ENCODE peak calls at places on chromosomes 3 and 15, in seven cellular contexts. One of them, this sample, is unnamed.
A peak's percentile ranks its signal among the peaks of the same experiment; 100 is the strongest.

GRCh38 chr3:9600597-9600996 is 47.0 kb upstream of the LHFPL4 start:
- DNase-seq in GM23338: peak; percentile 87
- DNase-seq in breast epithelium: no peak
- DNase-seq in GM12892: no peak
- DNase-seq in HCT116: no peak
- DNase-seq in endothelial cell of umbilical vein: no peak
- DNase-seq in transverse colon: peak; percentile 67
- DNase-seq in this sample: no peak

GRCh38 chr3:8540456-8540855 is 38.8 kb downstream of the LMCD1 start:
- DNase-seq in breast epithelium: no peak
- DNase-seq in HCT116: no peak
- DNase-seq in GM23338: no peak
- DNase-seq in GM12892: no peak
- DNase-seq in endothelial cell of umbilical vein: peak; percentile 64
- DNase-seq in transverse colon: no peak
- DNase-seq in this sample: no peak

GRCh38 chr3:196284396-196284795 is 3.1 kb downstream of the PCYT1A start:
- DNase-seq in GM23338: no peak
- DNase-seq in endothelial cell of umbilical vein: no peak
- DNase-seq in transverse colon: no peak
- DNase-seq in GM12892: no peak
- DNase-seq in HCT116: no peak
- DNase-seq in breast epithelium: no peak
- DNase-seq in this sample: no peak

GRCh38 chr3:66047321-66048050 is 8.8 kb upstream of the MAGI1 start:
- DNase-seq in transverse colon: no peak
- DNase-seq in GM12892: no peak
- DNase-seq in endothelial cell of umbilical vein: peak; percentile 49
- DNase-seq in breast epithelium: no peak
- DNase-seq in HCT116: no peak
- DNase-seq in GM23338: no peak
- DNase-seq in this sample: no peak

GRCh38 chr15:82907350-82907749 is 45.2 kb downstream of the HOMER2 start:
- DNase-seq in transverse colon: no peak
- DNase-seq in HCT116: no peak
- DNase-seq in GM12892: no peak
- DNase-seq in endothelial cell of umbilical vein: no peak
- DNase-seq in breast epithelium: no peak
- DNase-seq in GM23338: no peak
- DNase-seq in this sample: no peak

GRCh38 chr3:107235923-107236315 is 141.3 kb upstream of the CCDC54 start:
- DNase-seq in GM12892: peak; percentile 18
- DNase-seq in transverse colon: peak; percentile 20
- DNase-seq in breast epithelium: no peak
- DNase-seq in endothelial cell of umbilical vein: peak; percentile 88
- DNase-seq in GM23338: peak; percentile 82
- DNase-seq in HCT116: peak; percentile 68
- DNase-seq in this sample: no peak

GRCh38 chr3:150913174-150913922 is 8.1 kb upstream of the MINDY4B start:
- DNase-seq in endothelial cell of umbilical vein: no peak
- DNase-seq in GM23338: no peak
- DNase-seq in transverse colon: no peak
- DNase-seq in breast epithelium: no peak
- DNase-seq in HCT116: no peak
- DNase-seq in GM12892: no peak
- DNase-seq in this sample: no peak

GRCh38 chr15:81216411-81216810 is 19.7 kb downstream of the IL16 start:
- DNase-seq in breast epithelium: no peak
- DNase-seq in HCT116: no peak
- DNase-seq in GM12892: no peak
- DNase-seq in GM23338: peak; percentile 60
- DNase-seq in transverse colon: no peak
- DNase-seq in endothelial cell of umbilical vein: no peak
- DNase-seq in this sample: no peak

GRCh38 chr3:154969366-154969765 is 110.8 kb upstream of the MME start:
- DNase-seq in GM12892: no peak
- DNase-seq in transverse colon: no peak
- DNase-seq in HCT116: no peak
- DNase-seq in endothelial cell of umbilical vein: no peak
- DNase-seq in GM23338: no peak
- DNase-seq in breast epithelium: no peak
- DNase-seq in this sample: no peak

GRCh38 chr15:81304226-81304625 is 19.7 kb downstream of the STARD5 start:
- DNase-seq in GM23338: no peak
- DNase-seq in HCT116: no peak
- DNase-seq in endothelial cell of umbilical vein: no peak
- DNase-seq in GM12892: no peak
- DNase-seq in transverse colon: no peak
- DNase-seq in breast epithelium: no peak
- DNase-seq in this sample: no peak

GRCh38 chr3:18351069-18351628 is 74.0 kb downstream of the SATB1 start:
- DNase-seq in breast epithelium: no peak
- DNase-seq in GM12892: no peak
- DNase-seq in HCT116: no peak
- DNase-seq in endothelial cell of umbilical vein: no peak
- DNase-seq in transverse colon: no peak
- DNase-seq in GM23338: peak; percentile 30
- DNase-seq in this sample: no peak

GRCh38 chr15:36948982-36949381 is 151.4 kb downstream of the MEIS2 start:
- DNase-seq in breast epithelium: no peak
- DNase-seq in endothelial cell of umbilical vein: no peak
- DNase-seq in GM12892: no peak
- DNase-seq in GM23338: no peak
- DNase-seq in HCT116: no peak
- DNase-seq in transverse colon: no peak
- DNase-seq in this sample: no peak

GRCh38 chr3:127762077-127762786 is 60.1 kb downstream of the MGLL start:
- DNase-seq in GM23338: no peak
- DNase-seq in GM12892: no peak
- DNase-seq in breast epithelium: no peak
- DNase-seq in HCT116: no peak
- DNase-seq in transverse colon: peak; percentile 51
- DNase-seq in endothelial cell of umbilical vein: peak; percentile 33
- DNase-seq in this sample: no peak

GRCh38 chr15:85312486-85312885 is 67.9 kb upstream of the AKAP13 start:
- DNase-seq in breast epithelium: no peak
- DNase-seq in endothelial cell of umbilical vein: no peak
- DNase-seq in GM23338: peak; percentile 14
- DNase-seq in HCT116: no peak
- DNase-seq in transverse colon: no peak
- DNase-seq in GM12892: no peak
- DNase-seq in this sample: no peak

GRCh38 chr3:40845447-40845846 is 320.7 kb downstream of the ZNF621 start:
- DNase-seq in GM12892: no peak
- DNase-seq in HCT116: no peak
- DNase-seq in transverse colon: no peak
- DNase-seq in GM23338: no peak
- DNase-seq in breast epithelium: no peak
- DNase-seq in endothelial cell of umbilical vein: no peak
- DNase-seq in this sample: peak; percentile 45

GRCh38 chr3:14802332-14802731 is 16.4 kb upstream of the FGD5 start:
- DNase-seq in HCT116: no peak
- DNase-seq in GM12892: no peak
- DNase-seq in breast epithelium: no peak
- DNase-seq in GM23338: no peak
- DNase-seq in endothelial cell of umbilical vein: no peak
- DNase-seq in transverse colon: no peak
- DNase-seq in this sample: no peak

GRCh38 chr15:80456517-80457497 is 52.6 kb downstream of the ARNT2 start:
- DNase-seq in HCT116: no peak
- DNase-seq in transverse colon: no peak
- DNase-seq in GM23338: no peak
- DNase-seq in GM12892: no peak
- DNase-seq in endothelial cell of umbilical vein: no peak
- DNase-seq in breast epithelium: no peak
- DNase-seq in this sample: no peak

DNA sequence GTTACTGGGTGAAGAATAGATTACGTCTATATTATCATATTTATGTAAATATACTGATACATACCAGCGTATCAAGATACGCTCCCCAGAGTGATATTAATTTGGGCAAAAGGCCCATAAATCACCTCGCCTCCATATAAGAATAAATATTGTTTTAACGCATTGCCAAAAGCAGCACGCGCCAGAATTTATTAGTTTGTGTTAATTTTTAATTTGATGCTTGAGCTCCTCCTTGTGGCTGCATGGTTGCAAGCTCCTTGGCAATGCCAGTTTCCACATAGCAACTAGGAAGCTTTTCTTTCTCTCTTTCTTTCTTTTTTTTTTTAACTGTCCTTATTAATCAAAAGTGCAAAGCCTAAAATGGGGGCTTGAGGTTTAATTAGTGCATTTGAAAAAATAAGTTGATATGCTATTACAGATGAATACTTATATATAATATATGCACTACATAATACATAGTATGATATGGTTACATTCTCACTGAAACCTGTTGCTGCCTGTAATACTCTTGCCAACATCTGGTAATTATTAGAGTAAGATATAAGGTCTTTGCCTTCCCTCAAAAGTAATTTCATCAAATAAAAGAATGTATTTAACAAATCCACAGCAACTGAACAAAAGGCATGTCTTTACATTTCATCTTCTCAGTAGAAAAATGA is 242.7 kb upstream of the UBE2E2 start:
- DNase-seq in GM23338: peak; percentile 68
- DNase-seq in endothelial cell of umbilical vein: peak; percentile 47
- DNase-seq in transverse colon: peak; percentile 32
- DNase-seq in GM12892: no peak
- DNase-seq in breast epithelium: no peak
- DNase-seq in HCT116: peak; percentile 16
- DNase-seq in this sample: no peak
- TF ChIP-seq POLR2AphosphoS5 in GM23338: no peak
- TF ChIP-seq POLR2AphosphoS5 in endothelial cell of umbilical vein: no peak
- TF ChIP-seq POLR2AphosphoS5 in transverse colon: no peak
- TF ChIP-seq POLR2AphosphoS5 in GM12892: no peak
- TF ChIP-seq POLR2AphosphoS5 in breast epithelium: no peak
- TF ChIP-seq POLR2AphosphoS5 in HCT116: no peak
- TF ChIP-seq POLR2AphosphoS5 in this sample: no peak

GRCh38 chr15:33218071-33218491 is 23.6 kb upstream of the FMN1 start:
- DNase-seq in GM23338: no peak
- DNase-seq in breast epithelium: no peak
- DNase-seq in transverse colon: no peak
- DNase-seq in endothelial cell of umbilical vein: no peak
- DNase-seq in GM12892: no peak
- DNase-seq in HCT116: no peak
- DNase-seq in this sample: no peak
- TF ChIP-seq POLR2AphosphoS5 in GM23338: no peak
- TF ChIP-seq POLR2AphosphoS5 in breast epithelium: no peak
- TF ChIP-seq POLR2AphosphoS5 in transverse colon: no peak
- TF ChIP-seq POLR2AphosphoS5 in endothelial cell of umbilical vein: no peak
- TF ChIP-seq POLR2AphosphoS5 in GM12892: no peak
- TF ChIP-seq POLR2AphosphoS5 in HCT116: no peak
- TF ChIP-seq POLR2AphosphoS5 in this sample: no peak

GRCh38 chr15:70100495-70101331 is 3.0 kb upstream of the TLE3 start:
- DNase-seq in GM23338: peak; percentile 53
- DNase-seq in HCT116: peak; percentile 27
- DNase-seq in endothelial cell of umbilical vein: peak; percentile 53
- DNase-seq in transverse colon: peak; percentile 71
- DNase-seq in breast epithelium: peak; percentile 56
- DNase-seq in GM12892: no peak
- DNase-seq in this sample: no peak
- TF ChIP-seq POLR2AphosphoS5 in GM23338: no peak
- TF ChIP-seq POLR2AphosphoS5 in HCT116: no peak
- TF ChIP-seq POLR2AphosphoS5 in endothelial cell of umbilical vein: no peak
- TF ChIP-seq POLR2AphosphoS5 in transverse colon: peak; percentile 46
- TF ChIP-seq POLR2AphosphoS5 in breast epithelium: no peak
- TF ChIP-seq POLR2AphosphoS5 in GM12892: no peak
- TF ChIP-seq POLR2AphosphoS5 in this sample: peak; percentile 36

DNA sequence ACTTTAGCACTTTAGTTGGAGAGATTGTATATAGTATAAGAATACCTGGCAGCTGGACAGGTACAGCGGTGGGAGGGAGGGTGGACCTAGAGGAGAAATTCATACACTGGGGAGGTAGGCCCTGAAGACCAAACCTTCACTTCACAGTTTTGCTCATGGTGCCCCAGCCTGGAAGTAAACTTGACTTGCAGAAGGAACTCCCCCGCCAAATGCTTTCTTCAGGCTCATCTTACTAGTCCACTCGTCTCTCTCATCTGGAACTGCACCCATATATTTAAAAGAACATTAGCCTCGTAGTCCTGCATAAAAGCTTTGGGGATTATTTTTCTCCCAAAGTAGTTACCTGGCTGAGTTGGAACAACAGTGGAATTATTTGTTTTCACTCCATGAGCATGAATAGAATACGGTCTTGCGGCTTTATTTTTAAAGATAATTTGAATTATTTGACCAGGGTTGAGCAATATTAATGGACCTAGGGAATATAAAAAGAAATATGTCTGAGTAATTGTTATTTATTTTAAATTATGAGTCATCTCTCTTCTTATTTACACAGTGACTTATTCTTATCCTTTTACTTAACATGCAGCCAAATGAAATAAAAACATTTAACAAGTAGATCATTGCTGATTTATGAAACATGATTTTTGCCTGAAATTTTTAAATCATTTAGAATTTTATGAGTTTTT is 25.5 kb upstream of the CP start:
- DNase-seq in endothelial cell of umbilical vein: peak; percentile 55
- DNase-seq in transverse colon: no peak
- DNase-seq in GM12892: no peak
- DNase-seq in GM23338: no peak
- DNase-seq in HCT116: no peak
- DNase-seq in breast epithelium: no peak
- DNase-seq in this sample: no peak
- TF ChIP-seq POLR2AphosphoS5 in endothelial cell of umbilical vein: no peak
- TF ChIP-seq POLR2AphosphoS5 in transverse colon: no peak
- TF ChIP-seq POLR2AphosphoS5 in GM12892: no peak
- TF ChIP-seq POLR2AphosphoS5 in GM23338: no peak
- TF ChIP-seq POLR2AphosphoS5 in HCT116: no peak
- TF ChIP-seq POLR2AphosphoS5 in breast epithelium: no peak
- TF ChIP-seq POLR2AphosphoS5 in this sample: no peak